ENCODE peak calls at places on chromosomes 6 and 20, in six cellular contexts. V, C, M, N, K and T are unnamed samples.

GRCh38 chr6:40796280-40797223 is 209.4 kb upstream of the LRFN2 start:
- DNase-seq in N (no peak), M (no peak), V (no peak), C (peak; percentile 32), K (no peak), T (no peak)

GRCh38 chr6:75493400-75494064 is at the start of gene FILIP1:
- DNase-seq in V (peak; percentile 56), N (no peak), M (no peak), K (no peak), C (peak; percentile 79), T (no peak)

GRCh38 chr6:161748535-161749386 is 474.9 kb upstream of the AGPAT4 start:
- DNase-seq in M (peak; percentile 78), K (peak; percentile 52), C (peak; percentile 9), N (peak; percentile 89), V (no peak), T (peak; percentile 94)

GRCh38 chr6:101777646-101778045 is 384.1 kb downstream of the GRIK2 start:
- DNase-seq in K (no peak), N (no peak), M (no peak), C (no peak), V (no peak), T (no peak)

GRCh38 chr6:157233686-157234085 is 89.6 kb downstream of the TMEM242 start:
- DNase-seq in M (no peak), C (no peak), V (no peak), N (no peak), K (no peak), T (no peak)

GRCh38 chr6:161273356-161273751 is 507 bp downstream of the AGPAT4 start:
- DNase-seq in K (peak; percentile 52), C (peak; percentile 84), M (peak; percentile 80), V (peak; percentile 48), N (no peak), T (no peak)

GRCh38 chr6:56864171-56864616 is 90.7 kb upstream of the BEND6 start:
- DNase-seq in M (no peak), N (no peak), K (no peak), V (peak; percentile 85), C (no peak), T (no peak)

GRCh38 chr6:28720357-28721231 is 194.9 kb downstream of the GPX5 start:
- DNase-seq in M (no peak), V (no peak), C (no peak), N (peak; percentile 50), K (no peak), T (no peak)

GRCh38 chr6:52503344-52503747 is 73.5 kb downstream of the TRAM2 start:
- DNase-seq in C (peak; percentile 65), K (no peak), N (peak; percentile 76), M (no peak), V (no peak), T (no peak)

GRCh38 chr6:73519943-73520687 is 717 bp downstream of the EEF1A1 start:
- DNase-seq in C (peak; percentile 86), N (peak; percentile 35), V (peak; percentile 78), M (no peak), K (peak; percentile 85), T (no peak)

GRCh38 chr6:121549741-121550140 is 114.3 kb downstream of the GJA1 start:
- DNase-seq in N (no peak), M (no peak), C (peak; percentile 58), V (peak; percentile 96), K (peak; percentile 68), T (no peak)

GRCh38 chr20:1897486-1897885 is 2.3 kb downstream of the SIRPA start:
- DNase-seq in V (no peak), C (peak; percentile 33), K (peak; percentile 26), M (no peak), N (no peak), T (no peak)

DNA sequence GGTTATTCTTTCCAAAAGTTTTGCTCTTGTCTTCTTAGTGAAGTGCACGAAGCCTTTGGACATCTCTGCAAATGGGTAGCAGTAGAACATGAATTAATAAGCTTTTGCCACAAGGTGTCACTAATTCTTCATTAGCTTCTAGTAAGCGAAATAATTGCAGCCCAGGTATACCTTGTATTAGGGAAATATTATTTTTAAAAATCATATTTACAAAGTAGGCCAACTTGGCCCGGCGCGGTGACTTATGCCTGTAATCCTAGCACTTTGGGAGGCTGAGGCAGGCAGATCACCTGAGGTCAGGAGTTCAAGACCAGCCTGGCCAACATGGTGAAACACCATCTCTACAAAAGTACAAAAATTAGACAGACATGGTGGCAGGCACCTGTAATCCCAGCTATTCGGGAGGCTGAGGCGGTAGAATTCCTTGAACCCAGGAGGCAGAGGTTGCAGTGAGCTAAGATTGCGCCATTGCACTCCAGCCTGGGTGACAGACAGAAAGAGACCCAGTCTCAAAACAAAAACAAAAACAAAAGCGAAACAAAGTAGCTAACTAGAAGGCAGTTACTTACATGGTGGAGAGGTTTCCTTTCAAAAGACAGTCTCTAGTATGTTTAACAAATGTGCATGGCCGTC is 8.8 kb upstream of the RSPH3 start:
- DNase-seq in N (no peak), V (peak; percentile 28), M (no peak), K (peak; percentile 79), C (peak; percentile 38), T (no peak)
- H2AFZ ChIP-seq in N (no peak overlapping the region), V (no peak overlapping the region), M (no peak overlapping the region), K (no peak overlapping the region), C (no peak overlapping the region), T (no peak overlapping the region)

GRCh38 chr20:13874269-13875158 is 89.7 kb downstream of the NDUFAF5 start:
- DNase-seq in V (no peak), K (no peak), N (no peak), C (no peak), M (no peak), T (no peak)
- H2BK5ac ChIP-seq in V (no peak overlapping the region), K (no peak overlapping the region), N (no peak overlapping the region), C (no peak overlapping the region), M (no peak overlapping the region), T (peak overlapping the region; percentile 96)

GRCh38 chr6:111088668-111089003 is 1.3 kb downstream of the SLC16A10 start:
- DNase-seq in N (no peak), K (peak; percentile 10), M (no peak), C (no peak), V (no peak), T (no peak)

GRCh38 chr6:111090766-111091165 is 3.5 kb downstream of the SLC16A10 start:
- DNase-seq in M (no peak), C (no peak), K (peak; percentile 54), N (no peak), V (no peak), T (no peak)

GRCh38 chr6:111096246-111096645 is 8.9 kb downstream of the SLC16A10 start:
- DNase-seq in V (no peak), K (no peak), C (no peak), M (no peak), N (no peak), T (no peak)

GRCh38 chr6:111087871-111088667 is 766 bp downstream of the SLC16A10 start:
- DNase-seq in C (peak; percentile 10), M (peak; percentile 26), K (peak; percentile 6), N (peak; percentile 58), V (no peak), T (peak; percentile 70)

DNA sequence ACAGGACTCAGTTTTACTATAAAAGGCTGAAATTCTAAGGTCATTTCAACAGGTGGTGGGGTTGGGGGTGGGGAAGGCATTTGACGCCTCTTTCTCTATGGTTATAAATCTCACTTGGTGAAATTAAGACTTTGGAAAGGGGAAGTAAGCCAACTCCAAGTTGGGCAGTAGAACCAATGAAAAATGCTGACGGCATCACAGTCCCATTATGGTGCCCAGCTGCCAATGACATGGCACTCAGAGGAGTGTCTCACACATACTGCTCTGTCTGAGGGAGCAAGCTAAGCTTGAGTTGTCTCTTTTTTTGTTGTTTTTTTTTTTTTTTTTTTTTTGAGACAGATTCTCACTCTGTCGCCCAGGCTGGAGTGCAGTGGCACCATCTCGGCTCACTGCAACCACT is 4.7 kb downstream of the SLC16A10 start:
- DNase-seq in C (no peak), M (no peak), V (no peak), N (no peak), K (no peak), T (no peak)
- H2AFZ ChIP-seq in C (no peak overlapping the region), M (no peak overlapping the region), V (no peak overlapping the region), N (no peak overlapping the region), K (no peak overlapping the region), T (no peak overlapping the region)

DNA sequence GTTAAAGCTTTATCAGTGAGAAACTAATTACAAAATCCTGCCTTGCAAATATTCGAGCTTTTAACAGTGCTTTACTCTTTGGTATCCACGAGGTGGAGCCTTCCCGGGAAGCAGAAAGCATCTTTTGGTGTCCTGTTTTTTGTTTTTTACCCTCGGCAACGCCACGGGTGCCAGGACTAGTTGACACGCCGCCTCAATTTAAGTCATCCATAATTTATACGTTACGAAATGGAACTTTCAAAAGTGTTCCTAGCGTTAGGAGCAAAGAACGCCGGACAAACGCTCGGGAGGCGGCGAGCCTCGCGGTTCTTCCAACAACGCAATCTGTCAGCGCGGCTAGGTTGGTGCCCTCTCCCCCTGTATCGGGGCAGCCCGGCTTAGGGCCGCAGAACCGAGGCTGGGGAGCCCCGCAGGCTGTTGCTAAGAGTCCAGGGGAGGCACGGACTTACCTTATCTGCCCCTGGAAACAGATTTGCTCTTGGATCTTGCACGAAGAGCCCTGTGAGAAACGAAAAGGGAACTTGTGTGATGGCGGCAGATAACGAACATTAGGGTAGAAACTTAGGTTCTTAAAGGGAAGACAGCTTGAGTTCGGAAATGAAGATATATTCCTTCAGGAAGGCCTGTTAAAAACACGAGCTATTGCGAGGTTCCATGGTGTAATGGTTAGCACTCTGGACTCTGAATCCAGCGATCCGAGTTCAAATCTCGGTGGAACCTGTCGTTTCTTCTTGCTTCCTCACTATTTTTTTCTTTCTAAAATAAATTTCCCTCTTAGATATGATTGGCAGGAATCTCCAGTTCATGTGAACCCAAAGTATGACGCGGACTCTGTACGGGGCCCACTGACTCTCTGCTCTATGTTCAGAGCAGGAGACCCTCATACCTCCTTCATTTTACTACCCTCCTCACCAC is 46.2 kb upstream of the ZNF184 start:
- DNase-seq in C (peak; percentile 93), N (peak; percentile 71), V (peak; percentile 90), K (peak; percentile 90), M (peak; percentile 84), T (no peak)
- H2BK5ac ChIP-seq in C (no peak overlapping the region), N (no peak overlapping the region), V (peak overlapping the region; percentile 14), K (peak overlapping the region; percentile 35), M (no peak overlapping the region), T (no peak overlapping the region)

GRCh38 chr6:148577687-148578488 is 168.9 kb upstream of the UST start:
- DNase-seq in V (peak; percentile 80), M (peak; percentile 69), K (peak; percentile 69), N (peak; percentile 91), C (peak; percentile 86), T (peak; percentile 86)

GRCh38 chr6:148583631-148584030 is 163.2 kb upstream of the UST start:
- DNase-seq in M (no peak), K (no peak), N (no peak), V (no peak), C (no peak), T (no peak)

GRCh38 chr6:148580442-148580841 is 166.4 kb upstream of the UST start:
- DNase-seq in N (no peak), V (no peak), C (no peak), K (no peak), M (no peak), T (no peak)

GRCh38 chr6:148578489-148578814 is 168.4 kb upstream of the UST start:
- DNase-seq in M (no peak), V (no peak), C (no peak), K (no peak), N (no peak), T (no peak)

DNA sequence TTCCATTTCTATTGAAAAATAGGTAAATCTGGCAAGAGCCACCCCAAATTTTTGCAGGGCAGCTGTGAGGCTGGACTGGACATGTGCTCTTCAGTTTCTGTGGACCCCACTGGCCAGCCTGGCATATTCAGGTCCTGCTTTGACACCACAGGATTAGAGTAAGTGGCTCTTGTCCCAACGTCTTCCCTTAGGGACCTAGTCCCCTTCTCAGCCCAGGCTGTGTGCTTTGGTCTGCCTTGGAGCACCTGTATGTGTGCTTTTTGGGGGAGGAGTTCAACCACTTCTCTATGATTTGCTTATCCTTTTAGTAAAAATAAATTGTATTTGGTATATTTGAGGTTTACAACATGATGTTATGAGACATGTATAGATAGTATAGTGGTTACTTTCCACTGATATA is 168.0 kb upstream of the UST start:
- DNase-seq in V (no peak), N (no peak), K (no peak), C (no peak), M (no peak), T (no peak)
- H2AFZ ChIP-seq in V (no peak overlapping the region), N (no peak overlapping the region), K (no peak overlapping the region), C (no peak overlapping the region), M (peak overlapping the region; percentile 16), T (no peak overlapping the region)